ENCODE peak calls at places on chromosomes 16 and 17, in ten cellular contexts. One of them, this sample, is unnamed.

GRCh38 chr16:86034421-86034919 is 135.5 kb downstream of the IRF8 start:
- DNase-seq in GM13976: no peak
- DNase-seq in WTC11: no peak
- DNase-seq in IMR-90: no peak
- DNase-seq in fibroblast of the aortic adventitia: no peak
- DNase-seq in K562: no peak
- DNase-seq in astrocyte of the spinal cord: no peak
- DNase-seq in cardiac muscle cell: no peak
- DNase-seq in GM10248: no peak
- DNase-seq in right atrium auricular region: no peak
- DNase-seq in this sample: no peak

GRCh38 chr17:21173543-21173942 is 40.4 kb downstream of the TMEM11 start:
- DNase-seq in WTC11: no peak
- DNase-seq in K562: no peak
- DNase-seq in cardiac muscle cell: peak; percentile 49
- DNase-seq in astrocyte of the spinal cord: no peak
- DNase-seq in IMR-90: no peak
- DNase-seq in fibroblast of the aortic adventitia: no peak
- DNase-seq in GM10248: no peak
- DNase-seq in right atrium auricular region: no peak
- DNase-seq in GM13976: no peak
- DNase-seq in this sample: no peak

GRCh38 chr16:67881557-67882220 is 3.0 kb upstream of the NRN1L start:
- DNase-seq in WTC11: no peak
- DNase-seq in GM10248: no peak
- DNase-seq in GM13976: no peak
- DNase-seq in astrocyte of the spinal cord: no peak
- DNase-seq in right atrium auricular region: no peak
- DNase-seq in fibroblast of the aortic adventitia: no peak
- DNase-seq in IMR-90: no peak
- DNase-seq in cardiac muscle cell: no peak
- DNase-seq in K562: no peak
- DNase-seq in this sample: no peak

GRCh38 chr17:74749262-74750038 is 1.0 kb downstream of the NHERF1 start:
- DNase-seq in K562: no peak
- DNase-seq in cardiac muscle cell: peak; percentile 41
- DNase-seq in WTC11: no peak
- DNase-seq in astrocyte of the spinal cord: peak; percentile 25
- DNase-seq in IMR-90: no peak
- DNase-seq in right atrium auricular region: no peak
- DNase-seq in fibroblast of the aortic adventitia: no peak
- DNase-seq in GM13976: peak; percentile 62
- DNase-seq in GM10248: no peak
- DNase-seq in this sample: no peak

GRCh38 chr17:63826468-63827001 is 696 bp upstream of the PSMC5 start:
- DNase-seq in K562: no peak
- DNase-seq in fibroblast of the aortic adventitia: no peak
- DNase-seq in GM13976: no peak
- DNase-seq in IMR-90: peak; percentile 41
- DNase-seq in right atrium auricular region: peak; percentile 58
- DNase-seq in cardiac muscle cell: peak; percentile 48
- DNase-seq in GM10248: no peak
- DNase-seq in WTC11: no peak
- DNase-seq in astrocyte of the spinal cord: peak; percentile 49
- DNase-seq in this sample: no peak

GRCh38 chr17:32780721-32781120 is 96.2 kb downstream of the MYO1D start:
- DNase-seq in astrocyte of the spinal cord: no peak
- DNase-seq in K562: no peak
- DNase-seq in GM10248: no peak
- DNase-seq in cardiac muscle cell: no peak
- DNase-seq in fibroblast of the aortic adventitia: no peak
- DNase-seq in right atrium auricular region: no peak
- DNase-seq in GM13976: no peak
- DNase-seq in WTC11: no peak
- DNase-seq in IMR-90: no peak
- DNase-seq in this sample: no peak

GRCh38 chr17:44496815-44497214 is 6.4 kb downstream of the GPATCH8 start:
- DNase-seq in IMR-90: no peak
- DNase-seq in GM13976: no peak
- DNase-seq in cardiac muscle cell: no peak
- DNase-seq in K562: no peak
- DNase-seq in WTC11: no peak
- DNase-seq in right atrium auricular region: no peak
- DNase-seq in fibroblast of the aortic adventitia: no peak
- DNase-seq in astrocyte of the spinal cord: no peak
- DNase-seq in GM10248: no peak
- DNase-seq in this sample: no peak

GRCh38 chr16:54546481-54546880 is 259.9 kb upstream of the IRX3 start:
- DNase-seq in GM10248: no peak
- DNase-seq in IMR-90: no peak
- DNase-seq in right atrium auricular region: no peak
- DNase-seq in fibroblast of the aortic adventitia: peak; percentile 14
- DNase-seq in WTC11: no peak
- DNase-seq in K562: no peak
- DNase-seq in cardiac muscle cell: no peak
- DNase-seq in GM13976: no peak
- DNase-seq in astrocyte of the spinal cord: no peak
- DNase-seq in this sample: no peak

GRCh38 chr17:61641715-61642114 is 50.7 kb upstream of the NACA2 start:
- DNase-seq in astrocyte of the spinal cord: no peak
- DNase-seq in fibroblast of the aortic adventitia: no peak
- DNase-seq in GM13976: no peak
- DNase-seq in GM10248: no peak
- DNase-seq in cardiac muscle cell: no peak
- DNase-seq in WTC11: no peak
- DNase-seq in IMR-90: no peak
- DNase-seq in right atrium auricular region: no peak
- DNase-seq in K562: no peak
- DNase-seq in this sample: no peak

GRCh38 chr17:80106751-80107150 is 5.4 kb downstream of the GAA start:
- DNase-seq in astrocyte of the spinal cord: no peak
- DNase-seq in fibroblast of the aortic adventitia: no peak
- DNase-seq in WTC11: no peak
- DNase-seq in GM10248: no peak
- DNase-seq in right atrium auricular region: no peak
- DNase-seq in IMR-90: no peak
- DNase-seq in K562: no peak
- DNase-seq in GM13976: no peak
- DNase-seq in cardiac muscle cell: no peak
- DNase-seq in this sample: peak; percentile 45

DNA sequence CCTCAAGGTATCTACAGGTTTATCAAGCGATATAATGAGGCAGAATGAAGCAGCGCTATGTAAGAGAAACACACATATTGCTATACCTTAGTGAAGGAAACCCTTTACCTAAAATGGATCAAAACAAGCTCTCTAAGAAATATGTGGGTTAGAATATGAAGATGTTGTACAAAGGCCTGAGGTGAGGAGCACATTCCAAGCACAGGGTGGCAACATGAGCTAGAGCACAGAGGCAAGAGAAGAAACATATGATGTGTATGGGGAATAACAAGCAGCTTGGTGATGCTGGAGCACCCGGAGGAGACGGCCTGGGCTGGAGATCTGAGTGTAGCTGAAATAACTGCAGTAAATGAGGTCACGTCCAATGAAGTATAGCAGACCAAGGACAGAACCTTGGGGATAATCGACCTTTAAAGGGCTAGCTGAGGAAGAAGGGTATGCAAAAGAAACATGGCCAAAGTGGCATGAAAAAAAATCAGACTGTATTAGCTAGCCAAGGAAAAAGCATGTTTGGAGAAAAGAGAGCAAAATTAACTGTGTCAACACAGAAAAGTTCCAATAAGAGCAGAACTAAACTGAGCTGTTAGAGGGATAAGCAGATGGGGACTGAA is 44.0 kb downstream of the MARVELD3 start:
- DNase-seq in fibroblast of the aortic adventitia: no peak
- DNase-seq in IMR-90: no peak
- DNase-seq in K562: no peak
- DNase-seq in GM10248: no peak
- DNase-seq in WTC11: no peak
- DNase-seq in cardiac muscle cell: no peak
- DNase-seq in right atrium auricular region: no peak
- DNase-seq in astrocyte of the spinal cord: no peak
- DNase-seq in GM13976: no peak
- DNase-seq in this sample: no peak
- TF ChIP-seq CTCF in fibroblast of the aortic adventitia: no peak
- TF ChIP-seq CTCF in IMR-90: no peak
- TF ChIP-seq CTCF in K562: no peak
- TF ChIP-seq CTCF in GM10248: no peak
- TF ChIP-seq CTCF in WTC11: no peak
- TF ChIP-seq CTCF in cardiac muscle cell: no peak
- TF ChIP-seq CTCF in right atrium auricular region: no peak
- TF ChIP-seq CTCF in astrocyte of the spinal cord: peak; percentile 5
- TF ChIP-seq CTCF in GM13976: no peak
- TF ChIP-seq CTCF in this sample: no peak

GRCh38 chr16:2150418-2151187 is 2.2 kb downstream of the RAB26 start:
- DNase-seq in K562: no peak
- DNase-seq in astrocyte of the spinal cord: peak; percentile 53
- DNase-seq in GM10248: no peak
- DNase-seq in IMR-90: peak; percentile 28
- DNase-seq in WTC11: peak; percentile 65
- DNase-seq in GM13976: no peak
- DNase-seq in fibroblast of the aortic adventitia: peak; percentile 57
- DNase-seq in cardiac muscle cell: no peak
- DNase-seq in right atrium auricular region: no peak
- DNase-seq in this sample: peak; percentile 74

GRCh38 chr16:2147981-2148671 is at the start of gene RAB26:
- DNase-seq in cardiac muscle cell: peak; percentile 81
- DNase-seq in WTC11: peak; percentile 82
- DNase-seq in GM10248: peak; percentile 48
- DNase-seq in K562: peak; percentile 84
- DNase-seq in GM13976: peak; percentile 71
- DNase-seq in fibroblast of the aortic adventitia: no peak
- DNase-seq in IMR-90: peak; percentile 33
- DNase-seq in right atrium auricular region: peak; percentile 75
- DNase-seq in astrocyte of the spinal cord: peak; percentile 44
- DNase-seq in this sample: peak; percentile 84

GRCh38 chr16:2147378-2147777 is 1.0 kb upstream of the RAB26 start:
- DNase-seq in right atrium auricular region: no peak
- DNase-seq in GM10248: no peak
- DNase-seq in IMR-90: no peak
- DNase-seq in astrocyte of the spinal cord: no peak
- DNase-seq in K562: no peak
- DNase-seq in GM13976: no peak
- DNase-seq in WTC11: no peak
- DNase-seq in cardiac muscle cell: no peak
- DNase-seq in fibroblast of the aortic adventitia: no peak
- DNase-seq in this sample: peak; percentile 51

GRCh38 chr16:2149630-2150417 is 1.4 kb downstream of the RAB26 start:
- DNase-seq in K562: no peak
- DNase-seq in fibroblast of the aortic adventitia: no peak
- DNase-seq in GM10248: no peak
- DNase-seq in right atrium auricular region: no peak
- DNase-seq in IMR-90: no peak
- DNase-seq in astrocyte of the spinal cord: no peak
- DNase-seq in WTC11: peak; percentile 40
- DNase-seq in cardiac muscle cell: no peak
- DNase-seq in GM13976: no peak
- DNase-seq in this sample: peak; percentile 67

GRCh38 chr16:2148714-2149629 is 547 bp downstream of the RAB26 start:
- DNase-seq in IMR-90: no peak
- DNase-seq in GM13976: peak; percentile 64
- DNase-seq in WTC11: no peak
- DNase-seq in cardiac muscle cell: no peak
- DNase-seq in fibroblast of the aortic adventitia: no peak
- DNase-seq in K562: peak; percentile 57
- DNase-seq in GM10248: no peak
- DNase-seq in astrocyte of the spinal cord: no peak
- DNase-seq in right atrium auricular region: no peak
- DNase-seq in this sample: peak; percentile 57
- TF ChIP-seq CTCF in IMR-90: no peak
- TF ChIP-seq CTCF in GM13976: no peak
- TF ChIP-seq CTCF in WTC11: no peak
- TF ChIP-seq CTCF in cardiac muscle cell: no peak
- TF ChIP-seq CTCF in fibroblast of the aortic adventitia: no peak
- TF ChIP-seq CTCF in K562: no peak
- TF ChIP-seq CTCF in GM10248: no peak
- TF ChIP-seq CTCF in astrocyte of the spinal cord: no peak
- TF ChIP-seq CTCF in right atrium auricular region: no peak
- TF ChIP-seq CTCF in this sample: peak; percentile 19

DNA sequence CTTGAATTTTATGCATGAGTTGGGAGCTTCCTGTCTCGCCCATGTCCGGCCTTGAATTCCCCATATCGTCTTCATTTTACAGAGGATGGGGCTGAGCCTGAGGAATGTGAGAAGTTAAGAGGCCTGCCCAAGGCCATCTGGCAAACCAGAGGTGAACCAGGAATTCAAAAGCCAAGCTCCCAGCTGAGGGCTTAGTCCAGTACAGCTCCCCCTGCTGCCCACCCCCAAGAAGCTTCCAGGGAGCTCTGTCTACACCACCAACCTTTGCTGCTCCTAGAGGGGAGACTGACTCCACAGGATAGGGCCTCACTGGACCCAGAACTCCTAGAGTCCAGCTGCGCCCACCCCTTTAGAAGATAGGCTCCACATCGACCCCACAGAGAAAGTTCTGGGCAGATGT is 20.7 kb upstream of the C16orf78 start:
- DNase-seq in GM13976: no peak
- DNase-seq in WTC11: peak; percentile 68
- DNase-seq in K562: peak; percentile 43
- DNase-seq in IMR-90: no peak
- DNase-seq in GM10248: no peak
- DNase-seq in fibroblast of the aortic adventitia: no peak
- DNase-seq in astrocyte of the spinal cord: no peak
- DNase-seq in cardiac muscle cell: peak; percentile 57
- DNase-seq in right atrium auricular region: no peak
- DNase-seq in this sample: no peak
- TF ChIP-seq CTCF in GM13976: peak; percentile 9
- TF ChIP-seq CTCF in WTC11: peak; percentile 50
- TF ChIP-seq CTCF in K562: peak; percentile 47
- TF ChIP-seq CTCF in IMR-90: peak; percentile 20
- TF ChIP-seq CTCF in GM10248: no peak
- TF ChIP-seq CTCF in fibroblast of the aortic adventitia: peak; percentile 24
- TF ChIP-seq CTCF in astrocyte of the spinal cord: peak; percentile 33
- TF ChIP-seq CTCF in cardiac muscle cell: peak; percentile 24
- TF ChIP-seq CTCF in right atrium auricular region: peak; percentile 20
- TF ChIP-seq CTCF in this sample: peak; percentile 14

DNA sequence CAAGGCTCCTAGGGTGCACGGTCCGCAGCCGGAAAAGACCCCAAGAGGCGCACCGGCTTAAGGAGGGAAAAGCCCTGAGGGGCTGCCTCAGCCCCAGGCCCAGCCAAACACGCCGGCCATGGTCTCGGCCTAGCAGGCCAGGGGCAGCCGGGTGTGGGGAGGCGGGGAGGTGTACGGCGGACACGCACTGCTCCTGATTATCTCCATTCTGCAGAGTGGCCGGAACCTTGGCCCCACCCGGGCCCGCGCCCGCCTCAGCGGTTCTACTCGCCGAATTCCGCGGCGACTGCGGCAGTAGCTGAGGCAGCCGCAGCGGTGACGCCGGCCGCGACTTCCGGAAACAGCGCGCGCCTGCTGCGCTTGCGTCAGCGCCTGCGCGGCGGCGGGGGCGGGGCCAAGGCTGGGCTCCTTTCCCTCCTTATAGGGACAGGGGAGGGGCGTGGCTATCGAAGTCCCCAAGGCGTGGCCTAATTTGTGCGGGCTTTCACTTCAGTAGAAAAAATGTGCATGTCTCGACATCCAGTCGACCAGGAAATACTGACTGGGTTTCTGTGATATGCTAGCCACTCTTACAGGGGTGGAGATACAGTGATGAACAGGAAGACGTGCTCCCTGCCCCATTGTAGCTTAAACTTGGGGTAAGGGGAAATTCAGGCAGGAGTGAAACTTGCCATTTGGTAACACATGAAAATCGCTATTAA is at the start of gene PARN:
- DNase-seq in K562: peak; percentile 97
- DNase-seq in WTC11: peak; percentile 98
- DNase-seq in cardiac muscle cell: peak; percentile 97
- DNase-seq in right atrium auricular region: peak; percentile 97
- DNase-seq in GM13976: peak; percentile 99
- DNase-seq in fibroblast of the aortic adventitia: peak; percentile 96
- DNase-seq in astrocyte of the spinal cord: peak; percentile 97
- DNase-seq in IMR-90: peak; percentile 96
- DNase-seq in GM10248: peak; percentile 99
- DNase-seq in this sample: peak; percentile 96
- TF ChIP-seq CTCF in K562: no peak
- TF ChIP-seq CTCF in WTC11: no peak
- TF ChIP-seq CTCF in cardiac muscle cell: no peak
- TF ChIP-seq CTCF in right atrium auricular region: no peak
- TF ChIP-seq CTCF in GM13976: no peak
- TF ChIP-seq CTCF in fibroblast of the aortic adventitia: no peak
- TF ChIP-seq CTCF in astrocyte of the spinal cord: no peak
- TF ChIP-seq CTCF in IMR-90: no peak
- TF ChIP-seq CTCF in GM10248: no peak
- TF ChIP-seq CTCF in this sample: no peak

This sample was measured in RWPE2.